ENCODE peak calls at places on chromosome 16, in four cellular contexts. C is IMR-90, X is HepG2, W is K562. H is an unnamed sample.

GRCh38 chr16:83899272-83899897 is 470 bp downstream of the MLYCD start:
- DNase-seq in C (peak; percentile 66), X (no peak), W (peak; percentile 71), H (peak; percentile 76)

GRCh38 chr16:56965149-56965938 is 3.6 kb downstream of the CETP start:
- DNase-seq in C (peak; percentile 16), X (no peak), W (no peak), H (no peak)

GRCh38 chr16:46830417-46830901 is 521 bp downstream of the C16orf87 start:
- DNase-seq in C (no peak), X (no peak), W (no peak), H (no peak)

GRCh38 chr16:26987631-26988030 is 79.1 kb upstream of the C16orf82 start:
- DNase-seq in C (peak; percentile 94), X (no peak), W (no peak), H (no peak)

GRCh38 chr16:87762071-87762571 is 3.7 kb downstream of the KLHDC4 start:
- DNase-seq in C (no peak), X (no peak), W (no peak), H (no peak)

GRCh38 chr16:17369441-17369951 is 101.3 kb downstream of the XYLT1 start:
- DNase-seq in C (no peak), X (no peak), W (no peak), H (no peak)

GRCh38 chr16:86039606-86040005 is 140.6 kb downstream of the IRF8 start:
- DNase-seq in C (no peak), X (no peak), W (no peak), H (no peak)

GRCh38 chr16:89700649-89701424 is 668 bp downstream of the SPATA2L start:
- DNase-seq in C (peak; percentile 24), X (peak; percentile 60), W (peak; percentile 48), H (no peak)

GRCh38 chr16:29770250-29770929 is 7.7 kb upstream of the ZG16 start:
- DNase-seq in C (no peak), X (no peak), W (no peak), H (no peak)

GRCh38 chr16:3573146-3573815 is 3.9 kb downstream of the NLRC3 start:
- DNase-seq in C (no peak), X (no peak), W (no peak), H (no peak)

GRCh38 chr16:72480926-72481325 is 309.0 kb upstream of the PMFBP1 start:
- DNase-seq in C (no peak), X (no peak), W (no peak), H (no peak)

GRCh38 chr16:73949574-73950348 is 346.9 kb upstream of the PSMD7 start:
- DNase-seq in C (peak; percentile 83), X (no peak), W (no peak), H (no peak)

GRCh38 chr16:84949776-84950436 is 61.4 kb downstream of the ZDHHC7 start:
- DNase-seq in C (no peak), X (no peak), W (no peak), H (no peak)

DNA sequence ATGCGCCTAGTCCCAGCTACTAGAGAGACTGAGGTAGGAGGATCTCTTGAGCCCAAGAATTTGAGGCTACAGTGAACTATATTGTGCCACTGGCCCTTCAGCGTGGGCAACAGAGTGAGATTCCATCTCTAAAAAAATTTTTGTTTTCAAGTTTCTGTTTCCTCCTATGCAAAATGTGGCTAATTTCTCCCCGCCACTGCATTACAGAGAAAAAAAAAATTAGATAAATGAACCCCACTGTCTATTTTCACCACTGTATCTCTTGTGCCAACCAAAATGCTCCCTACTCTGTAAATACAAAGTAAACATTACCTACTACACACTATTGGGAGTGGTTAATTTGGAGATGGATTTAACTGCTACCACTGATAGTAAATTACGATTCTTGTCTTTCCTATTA is 2.0 kb downstream of the MARF1 start:
- DNase-seq in C (no peak), X (no peak), W (no peak), H (no peak)
- H3K9ac ChIP-seq in C (no peak overlapping the region), X (peak overlapping the region; percentile 100), W (peak overlapping the region; percentile 83), H (no peak overlapping the region)

DNA sequence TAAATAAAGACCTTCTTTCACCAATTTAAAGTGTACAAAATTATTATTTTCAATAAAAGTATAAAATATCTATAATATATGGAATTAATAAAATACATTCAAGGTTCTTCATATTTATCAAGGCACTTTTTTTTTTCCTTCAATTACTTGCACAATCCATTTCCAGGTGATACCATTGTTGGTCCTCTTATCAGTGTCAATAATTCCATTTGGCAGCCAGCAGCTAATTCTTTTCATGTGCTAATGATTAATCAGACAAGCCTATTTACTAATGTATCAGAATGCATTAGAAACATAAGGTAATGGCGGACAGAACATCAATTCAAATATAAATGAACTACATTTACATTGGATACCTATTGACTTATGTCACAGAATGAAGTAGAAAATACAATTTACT is 622.2 kb downstream of the TOX3 start:
- DNase-seq in C (no peak), X (peak; percentile 9), W (no peak), H (no peak)
- TF ChIP-seq MAFK in C (no peak), X (no peak), W (no peak), H (no peak)

DNA sequence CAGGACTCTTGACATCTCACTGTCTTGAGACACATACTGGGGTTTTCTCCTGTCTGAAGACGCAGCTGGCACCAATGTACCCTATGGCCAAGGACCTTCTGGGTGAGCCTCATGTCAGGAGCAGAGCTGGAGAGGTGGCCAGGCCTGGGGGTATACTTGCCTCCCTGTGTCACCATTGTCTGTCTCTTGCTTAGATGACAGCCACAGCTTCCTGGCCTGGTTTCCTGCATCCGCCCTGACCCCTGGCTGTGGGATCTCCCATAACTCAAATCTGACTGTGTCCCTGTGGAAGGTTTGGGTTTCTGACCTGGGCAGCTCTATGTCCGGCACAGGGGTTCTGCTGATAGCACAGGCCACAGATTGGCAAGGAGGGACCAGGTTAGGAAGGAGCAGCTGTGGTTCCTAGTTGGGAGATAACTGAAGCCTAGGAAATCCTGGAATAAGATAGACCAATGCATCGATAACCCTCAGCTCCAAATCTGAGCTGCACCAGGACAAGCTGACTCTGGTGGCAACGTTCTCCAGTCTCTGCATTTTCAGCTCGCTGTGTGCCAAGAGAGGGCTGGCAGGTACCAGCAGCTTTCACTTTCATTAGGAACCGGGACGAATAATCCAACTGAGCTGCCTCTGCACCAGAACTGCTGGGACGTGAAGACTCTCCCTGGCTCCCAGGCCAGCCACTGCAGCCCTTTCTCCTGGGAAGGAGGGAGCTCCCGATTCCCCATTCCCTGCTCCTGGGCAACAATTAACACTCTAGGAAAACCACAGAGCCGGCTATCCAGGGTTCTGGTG is 5.0 kb downstream of the DEXI start:
- DNase-seq in C (no peak), X (no peak), W (no peak), H (no peak)
- H3K9ac ChIP-seq in C (no peak overlapping the region), X (no peak overlapping the region), W (no peak overlapping the region), H (no peak overlapping the region)

DNA sequence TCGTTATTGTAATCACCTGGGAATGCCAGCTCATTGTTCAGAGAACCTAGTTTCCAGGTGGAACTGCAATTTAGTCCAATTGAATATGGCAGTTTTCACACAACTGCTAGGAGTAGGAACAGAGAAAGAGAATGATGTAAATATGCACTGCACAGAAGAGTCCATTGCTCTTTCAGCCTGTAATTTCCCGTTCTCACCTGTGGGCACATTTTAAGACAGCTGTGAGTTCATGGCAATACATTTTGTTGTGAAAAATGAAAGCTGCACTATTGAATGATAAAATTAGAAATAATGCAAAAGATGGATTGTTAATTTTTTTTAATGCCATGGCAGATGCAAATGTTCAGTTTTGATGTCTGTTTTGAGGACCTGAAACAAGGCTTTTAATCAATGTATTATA is 72.4 kb downstream of the RPGRIP1L start:
- DNase-seq in C (no peak), X (no peak), W (no peak), H (no peak)
- TF ChIP-seq MAFK in C (no peak), X (no peak), W (no peak), H (no peak)